ENCODE peak calls at places on chromosomes 4 and X, in seven cellular contexts. O, M, W, E, H, Q and R are unnamed samples.

GRCh38 chr4:2060578-2061207 is 1.6 kb downstream of the NAT8L start:
- DNase-seq in Q (no peak), H (no peak), M (peak; percentile 35), O (no peak), E (no peak), W (no peak), R (no peak)

GRCh38 chr4:25113915-25114904 is 46.0 kb downstream of the SEPSECS start:
- DNase-seq in M (no peak), O (no peak), E (no peak), W (no peak), H (no peak), Q (peak; percentile 57), R (no peak)

GRCh38 chr4:176534566-176534965 is 214.8 kb downstream of the SPCS3 start:
- DNase-seq in H (no peak), Q (no peak), O (no peak), E (no peak), W (no peak), M (no peak), R (no peak)

GRCh38 chr4:35163189-35163588 is 1081.1 kb downstream of the ARAP2 start:
- DNase-seq in E (no peak), W (no peak), H (no peak), Q (no peak), O (no peak), M (no peak), R (no peak)

GRCh38 chr4:168509786-168510185 is 12.9 kb downstream of the PALLD start:
- DNase-seq in W (no peak), O (no peak), Q (no peak), M (no peak), E (no peak), H (no peak), R (no peak)

GRCh38 chr4:1983846-1984405 is 24.8 kb downstream of the NELFA start:
- DNase-seq in H (no peak), O (no peak), Q (no peak), W (no peak), E (no peak), M (no peak), R (no peak)

GRCh38 chr4:87835192-87835591 is 2.4 kb downstream of the MEPE start:
- DNase-seq in O (no peak), H (no peak), M (no peak), W (no peak), E (no peak), Q (no peak), R (no peak)

GRCh38 chr4:142953171-142953570 is 107.1 kb upstream of the INPP4B start:
- DNase-seq in E (no peak), O (no peak), M (no peak), H (no peak), Q (no peak), W (no peak), R (no peak)

GRCh38 chr4:175703956-175704600 is 108.0 kb downstream of the GPM6A start:
- DNase-seq in W (no peak), H (no peak), E (no peak), O (no peak), M (no peak), Q (no peak), R (no peak)

GRCh38 chr4:38368612-38369011 is 295.4 kb upstream of the KLF3 start:
- DNase-seq in E (no peak), H (no peak), W (no peak), Q (no peak), O (peak; percentile 64), M (no peak), R (no peak)

GRCh38 chr4:3387943-3388348 is 53.8 kb upstream of the HGFAC start:
- DNase-seq in Q (peak; percentile 95), W (peak; percentile 29), M (peak; percentile 85), O (no peak), H (no peak), E (no peak), R (peak; percentile 95)

GRCh38 chr4:140764785-140765392 is 8.7 kb upstream of the TBC1D9 start:
- DNase-seq in O (no peak), E (no peak), M (no peak), Q (no peak), H (no peak), W (no peak), R (no peak)

GRCh38 chr4:153466637-153467153 is 535 bp downstream of the TMEM131L start:
- DNase-seq in E (no peak), H (peak; percentile 21), O (no peak), M (peak; percentile 66), Q (no peak), W (no peak), R (no peak)

GRCh38 chrX:72621163-72621562 is 48.5 kb upstream of the HDAC8 start:
- DNase-seq in H (no peak), Q (no peak), O (no peak), W (no peak), M (no peak), E (no peak), R (no peak)

GRCh38 chrX:130260316-130260715 is 8.4 kb downstream of the ZNF280C start:
- DNase-seq in M (no peak), H (no peak), Q (no peak), E (no peak), W (no peak), O (no peak), R (no peak)

GRCh38 chr4:41661447-41662076 is 87.0 kb downstream of the PHOX2B start:
- DNase-seq in W (peak; percentile 11), O (peak; percentile 50), M (no peak), Q (peak; percentile 86), H (peak; percentile 64), E (no peak), R (peak; percentile 67)

GRCh38 chr4:22500831-22501714 is 14.8 kb downstream of the ADGRA3 start:
- DNase-seq in Q (peak; percentile 62), O (peak; percentile 65), E (no peak), W (no peak), H (no peak), M (no peak), R (no peak)

GRCh38 chr4:152956650-152957436 is 20.7 kb downstream of the FHDC1 start:
- DNase-seq in E (no peak), W (no peak), Q (no peak), M (peak; percentile 64), H (no peak), O (no peak), R (no peak)

GRCh38 chr4:108738307-108738706 is 24.5 kb downstream of the ETNPPL start:
- DNase-seq in E (no peak), W (no peak), H (no peak), M (no peak), Q (no peak), O (no peak), R (no peak)

GRCh38 chr4:141132689-141133145 is 552 bp downstream of the RNF150 start:
- DNase-seq in Q (no peak), E (no peak), W (peak; percentile 45), O (no peak), M (no peak), H (peak; percentile 46), R (no peak)

GRCh38 chr4:45568694-45569093 is 555.2 kb downstream of the GABRG1 start:
- DNase-seq in Q (no peak), M (no peak), H (no peak), W (no peak), E (no peak), O (no peak), R (no peak)

GRCh38 chr4:1480720-1481119 is 74.5 kb upstream of the NKX1-1 start:
- DNase-seq in M (no peak), E (no peak), H (no peak), Q (no peak), O (no peak), W (no peak), R (no peak)

GRCh38 chrX:97372006-97372766 is 488.5 kb downstream of the RPA4 start:
- DNase-seq in H (no peak), O (no peak), M (no peak), W (no peak), E (no peak), Q (no peak), R (no peak)

GRCh38 chrX:45850775-45851433 is 650.2 kb upstream of the DIPK2B start:
- DNase-seq in E (no peak), W (no peak), M (peak; percentile 55), H (peak; percentile 3), Q (no peak), O (peak; percentile 9), R (no peak)

GRCh38 chr4:7392438-7393374 is 42.0 kb downstream of the PSAPL1 start:
- DNase-seq in H (no peak), W (no peak), M (no peak), E (no peak), O (peak; percentile 54), Q (no peak), R (peak; percentile 66)

GRCh38 chr4:81314897-81315470 is 100.0 kb upstream of the PRKG2 start:
- DNase-seq in W (no peak), O (no peak), M (no peak), E (no peak), H (no peak), Q (no peak), R (no peak)

GRCh38 chr4:152516156-152516555 is 19.7 kb downstream of the FBXW7 start:
- DNase-seq in W (no peak), Q (no peak), M (no peak), O (no peak), H (no peak), E (no peak), R (no peak)

GRCh38 chr4:129446074-129446473 is 350.1 kb downstream of the C4orf33 start:
- DNase-seq in M (no peak), Q (no peak), H (no peak), E (no peak), W (no peak), O (peak; percentile 64), R (no peak)

GRCh38 chr4:114386637-114387233 is 211.9 kb upstream of the UGT8 start:
- DNase-seq in Q (no peak), O (no peak), W (no peak), H (peak; percentile 23), E (no peak), M (no peak), R (no peak)

GRCh38 chr4:55445921-55446577 is 50.3 kb downstream of the TMEM165 start:
- DNase-seq in H (no peak), O (no peak), Q (no peak), M (no peak), W (no peak), E (no peak), R (no peak)

GRCh38 chrX:134604701-134605271 is 53.5 kb downstream of the PLAC1 start:
- DNase-seq in E (no peak), H (no peak), Q (no peak), O (peak; percentile 62), M (no peak), W (no peak), R (no peak)

GRCh38 chr4:84146300-84146942 is 352.7 kb downstream of the NKX6-1 start:
- DNase-seq in W (no peak), Q (no peak), M (no peak), E (no peak), O (no peak), H (no peak), R (no peak)

GRCh38 chr4:20317424-20317985 is 65.8 kb downstream of the SLIT2 start:
- DNase-seq in M (no peak), W (no peak), O (no peak), E (no peak), Q (no peak), H (no peak), R (no peak)

GRCh38 chrX:97027384-97027922 is 143.7 kb downstream of the RPA4 start:
- DNase-seq in W (no peak), Q (no peak), H (no peak), M (no peak), O (no peak), E (no peak), R (no peak)